ENCODE peak calls at places on chromosomes 3 and 15, in four cellular contexts. One of them, this sample, is unnamed.

GRCh38 chr3:65170357-65171090 is 482.7 kb upstream of the ADAMTS9 start:
- DNase-seq in GM12878: no peak
- DNase-seq in HepG2: no peak
- DNase-seq in K562: peak; percentile 21
- DNase-seq in this sample: no peak

GRCh38 chr3:158765518-158766205 is 33.4 kb upstream of the RARRES1 start:
- DNase-seq in HepG2: no peak
- DNase-seq in GM12878: no peak
- DNase-seq in K562: no peak
- DNase-seq in this sample: no peak

GRCh38 chr15:39914977-39915376 is 5.1 kb downstream of the GPR176 start:
- DNase-seq in HepG2: no peak
- DNase-seq in K562: no peak
- DNase-seq in GM12878: no peak
- DNase-seq in this sample: no peak

GRCh38 chr3:182212479-182213076 is 500.9 kb downstream of the SOX2 start:
- DNase-seq in GM12878: no peak
- DNase-seq in HepG2: peak; percentile 96
- DNase-seq in K562: no peak
- DNase-seq in this sample: peak; percentile 24

GRCh38 chr3:114469070-114469469 is 175.2 kb downstream of the TIGIT start:
- DNase-seq in K562: no peak
- DNase-seq in GM12878: no peak
- DNase-seq in HepG2: no peak
- DNase-seq in this sample: no peak

GRCh38 chr3:167382127-167382526 is 2.0 kb upstream of the ZBBX start:
- DNase-seq in K562: no peak
- DNase-seq in HepG2: no peak
- DNase-seq in GM12878: no peak
- DNase-seq in this sample: no peak

GRCh38 chr15:89492111-89492641 is 4.2 kb downstream of the RHCG start:
- DNase-seq in HepG2: no peak
- DNase-seq in GM12878: no peak
- DNase-seq in K562: peak; percentile 13
- DNase-seq in this sample: peak; percentile 82

GRCh38 chr3:190339130-190339529 is 16.9 kb upstream of the CLDN1 start:
- DNase-seq in GM12878: peak; percentile 11
- DNase-seq in K562: no peak
- DNase-seq in HepG2: peak; percentile 37
- DNase-seq in this sample: no peak

GRCh38 chr3:16907245-16907644 is 22.5 kb downstream of the PLCL2 start:
- DNase-seq in K562: peak; percentile 12
- DNase-seq in HepG2: no peak
- DNase-seq in GM12878: no peak
- DNase-seq in this sample: no peak

GRCh38 chr3:36741285-36741684 is 23.1 kb downstream of the DCLK3 start:
- DNase-seq in HepG2: no peak
- DNase-seq in GM12878: no peak
- DNase-seq in K562: no peak
- DNase-seq in this sample: peak; percentile 23

GRCh38 chr15:91407237-91407889 is 307.3 kb downstream of the SV2B start:
- DNase-seq in HepG2: no peak
- DNase-seq in K562: no peak
- DNase-seq in GM12878: no peak
- DNase-seq in this sample: no peak

GRCh38 chr3:135218304-135218703 is 423.2 kb downstream of the EPHB1 start:
- DNase-seq in HepG2: no peak
- DNase-seq in K562: no peak
- DNase-seq in GM12878: no peak
- DNase-seq in this sample: peak; percentile 43

GRCh38 chr15:65032823-65033537 is 3.5 kb upstream of the MTFMT start:
- DNase-seq in GM12878: no peak
- DNase-seq in K562: peak; percentile 72
- DNase-seq in HepG2: peak; percentile 95
- DNase-seq in this sample: peak; percentile 83

GRCh38 chr3:149571381-149571780 is 86.4 kb downstream of the WWTR1 start:
- DNase-seq in GM12878: no peak
- DNase-seq in HepG2: no peak
- DNase-seq in K562: no peak
- DNase-seq in this sample: no peak

GRCh38 chr3:131036200-131036816 is 9.6 kb downstream of the NEK11 start:
- DNase-seq in GM12878: no peak
- DNase-seq in HepG2: no peak
- DNase-seq in K562: no peak
- DNase-seq in this sample: no peak

GRCh38 chr15:41024141-41024540 is 70.9 kb downstream of the CHAC1 start:
- DNase-seq in HepG2: no peak
- DNase-seq in K562: no peak
- DNase-seq in GM12878: no peak
- DNase-seq in this sample: no peak

GRCh38 chr15:60933914-60934885 is 294.9 kb downstream of the RORA start:
- DNase-seq in HepG2: no peak
- DNase-seq in GM12878: no peak
- DNase-seq in K562: no peak
- DNase-seq in this sample: no peak

GRCh38 chr3:40523781-40524180 is 979 bp upstream of the ZNF621 start:
- DNase-seq in GM12878: no peak
- DNase-seq in K562: no peak
- DNase-seq in HepG2: no peak
- DNase-seq in this sample: no peak

GRCh38 chr3:33758874-33759273 is 39.6 kb upstream of the PDCD6IP start:
- DNase-seq in GM12878: no peak
- DNase-seq in HepG2: no peak
- DNase-seq in K562: no peak
- DNase-seq in this sample: no peak

GRCh38 chr15:33074942-33075341 is 119.6 kb downstream of the FMN1 start:
- DNase-seq in HepG2: no peak
- DNase-seq in K562: no peak
- DNase-seq in GM12878: no peak
- DNase-seq in this sample: no peak

GRCh38 chr15:65535192-65535591 is 4.9 kb downstream of the HACD3 start:
- DNase-seq in K562: no peak
- DNase-seq in GM12878: no peak
- DNase-seq in HepG2: no peak
- DNase-seq in this sample: no peak

GRCh38 chr3:170726976-170727661 is 141.2 kb upstream of the SLC7A14 start:
- DNase-seq in HepG2: no peak
- DNase-seq in GM12878: no peak
- DNase-seq in K562: peak; percentile 81
- DNase-seq in this sample: no peak

GRCh38 chr3:183680061-183680460 is 17.5 kb upstream of the YEATS2 start:
- DNase-seq in K562: no peak
- DNase-seq in GM12878: no peak
- DNase-seq in HepG2: no peak
- DNase-seq in this sample: no peak

GRCh38 chr3:128367726-128368125 is 99.0 kb downstream of the DNAJB8 start:
- DNase-seq in HepG2: no peak
- DNase-seq in K562: no peak
- DNase-seq in GM12878: no peak
- DNase-seq in this sample: no peak

GRCh38 chr15:71752604-71753289 is 57.6 kb upstream of the NR2E3 start:
- DNase-seq in K562: peak; percentile 14
- DNase-seq in HepG2: peak; percentile 44
- DNase-seq in GM12878: no peak
- DNase-seq in this sample: peak; percentile 42

GRCh38 chr3:12977117-12977808 is 96.0 kb downstream of the IQSEC1 start:
- DNase-seq in GM12878: no peak
- DNase-seq in HepG2: peak; percentile 30
- DNase-seq in K562: no peak
- DNase-seq in this sample: no peak

GRCh38 chr3:142960322-142960850 is 3.1 kb downstream of the PAQR9 start:
- DNase-seq in K562: no peak
- DNase-seq in GM12878: no peak
- DNase-seq in HepG2: no peak
- DNase-seq in this sample: no peak

GRCh38 chr3:142962175-142962519 is 1.3 kb downstream of the PAQR9 start:
- DNase-seq in GM12878: no peak
- DNase-seq in K562: no peak
- DNase-seq in HepG2: no peak
- DNase-seq in this sample: no peak

GRCh38 chr3:142961539-142961938 is 1.9 kb downstream of the PAQR9 start:
- DNase-seq in K562: no peak
- DNase-seq in HepG2: peak; percentile 31
- DNase-seq in GM12878: no peak
- DNase-seq in this sample: no peak

GRCh38 chr3:142962520-142963265 is 781 bp downstream of the PAQR9 start:
- DNase-seq in HepG2: no peak
- DNase-seq in GM12878: no peak
- DNase-seq in K562: no peak
- DNase-seq in this sample: peak; percentile 45

GRCh38 chr3:142958707-142959106 is 4.8 kb downstream of the PAQR9 start:
- DNase-seq in K562: peak; percentile 74
- DNase-seq in GM12878: no peak
- DNase-seq in HepG2: no peak
- DNase-seq in this sample: no peak
- TF ChIP-seq TCF7 in K562: no peak
- TF ChIP-seq TCF7 in GM12878: no peak
- TF ChIP-seq TCF7 in HepG2: no peak
- TF ChIP-seq TCF7 in this sample: no peak

DNA sequence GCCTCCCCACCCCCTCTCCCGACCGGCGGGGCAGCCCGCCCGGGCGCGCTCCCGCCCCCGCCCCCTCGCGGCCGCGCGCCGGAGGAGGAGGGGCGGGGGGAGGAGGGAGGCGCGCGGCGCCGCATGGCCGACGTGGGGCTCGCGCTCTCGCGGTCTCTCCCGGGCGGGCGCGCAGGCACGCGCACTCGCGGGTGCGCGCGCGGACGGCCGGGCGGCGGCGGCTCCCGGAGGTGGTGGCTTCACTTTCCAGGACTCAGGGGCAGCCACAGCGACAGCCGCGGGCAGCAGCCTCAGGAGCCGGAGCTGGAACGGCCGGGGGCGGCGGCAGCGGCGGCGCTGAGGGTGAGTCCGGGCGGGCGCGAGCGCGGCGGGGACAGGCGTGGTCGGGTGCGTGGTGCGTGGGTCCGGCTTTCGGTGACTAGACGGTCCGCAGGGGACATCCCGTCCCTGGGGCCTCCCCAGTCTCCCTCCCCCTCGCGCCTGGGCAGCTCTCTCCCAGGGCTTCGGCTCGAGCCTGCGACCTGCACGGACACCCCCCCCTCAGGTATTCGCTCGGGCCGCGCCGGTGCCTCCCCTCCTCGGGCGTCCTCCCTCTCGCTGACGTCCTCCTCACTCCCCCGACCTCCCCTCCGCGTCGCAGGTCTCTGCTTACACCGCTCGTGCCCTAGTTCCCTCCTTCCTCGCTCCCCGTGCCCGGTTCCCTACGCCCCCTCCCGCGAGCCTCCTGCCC is at the start of gene UBE2E2:
- DNase-seq in K562: peak; percentile 76
- DNase-seq in HepG2: no peak
- DNase-seq in GM12878: no peak
- DNase-seq in this sample: peak; percentile 77
- TF ChIP-seq TCF7 in K562: no peak
- TF ChIP-seq TCF7 in HepG2: no peak
- TF ChIP-seq TCF7 in GM12878: no peak
- TF ChIP-seq TCF7 in this sample: peak; percentile 26

GRCh38 chr15:59691194-59691805 is 2.2 kb upstream of the BNIP2 start:
- DNase-seq in K562: peak; percentile 70
- DNase-seq in HepG2: peak; percentile 28
- DNase-seq in GM12878: peak; percentile 13
- DNase-seq in this sample: no peak
- TF ChIP-seq TCF7 in K562: no peak
- TF ChIP-seq TCF7 in HepG2: no peak
- TF ChIP-seq TCF7 in GM12878: no peak
- TF ChIP-seq TCF7 in this sample: no peak

DNA sequence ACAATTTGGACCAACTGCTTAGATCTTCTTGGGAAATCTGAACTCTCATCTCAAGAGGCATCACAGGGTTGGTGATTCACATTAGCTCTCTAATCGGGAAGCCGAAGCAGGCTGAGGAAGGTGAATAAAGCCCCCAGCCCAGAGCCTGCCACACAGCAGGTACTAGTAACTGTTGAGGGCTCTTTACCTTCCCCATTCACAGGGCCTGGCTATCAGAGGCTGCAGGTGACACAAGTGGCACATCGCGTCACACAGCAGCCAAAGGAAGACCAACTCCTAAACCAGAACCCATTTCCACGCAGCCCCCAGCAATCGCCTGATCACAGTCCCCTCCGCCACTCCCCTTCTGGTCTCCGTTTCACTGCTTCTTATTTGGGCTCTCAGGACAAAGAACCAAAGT is 29.2 kb downstream of the SH3BP5 start:
- DNase-seq in GM12878: no peak
- DNase-seq in HepG2: no peak
- DNase-seq in K562: no peak
- DNase-seq in this sample: no peak
- TF ChIP-seq TCF7 in GM12878: no peak
- TF ChIP-seq TCF7 in HepG2: no peak
- TF ChIP-seq TCF7 in K562: no peak
- TF ChIP-seq TCF7 in this sample: no peak

GRCh38 chr3:141877911-141878310 is 1.5 kb downstream of the ATP1B3 start:
- DNase-seq in GM12878: no peak
- DNase-seq in K562: peak; percentile 77
- DNase-seq in HepG2: no peak
- DNase-seq in this sample: no peak

GRCh38 chr3:141875893-141876380 is 506 bp upstream of the ATP1B3 start:
- DNase-seq in GM12878: no peak
- DNase-seq in HepG2: no peak
- DNase-seq in K562: peak; percentile 69
- DNase-seq in this sample: peak; percentile 69

GRCh38 chr3:141878326-141878725 is 1.9 kb downstream of the ATP1B3 start:
- DNase-seq in HepG2: no peak
- DNase-seq in GM12878: no peak
- DNase-seq in K562: no peak
- DNase-seq in this sample: no peak

GRCh38 chr3:141876381-141876890 is at the start of gene ATP1B3:
- DNase-seq in GM12878: peak; percentile 39
- DNase-seq in HepG2: peak; percentile 60
- DNase-seq in K562: peak; percentile 90
- DNase-seq in this sample: peak; percentile 76

GRCh38 chr3:141876891-141877561 is 583 bp downstream of the ATP1B3 start:
- DNase-seq in HepG2: peak; percentile 33
- DNase-seq in K562: peak; percentile 62
- DNase-seq in GM12878: no peak
- DNase-seq in this sample: peak; percentile 44
- TF ChIP-seq TCF7 in HepG2: no peak
- TF ChIP-seq TCF7 in K562: no peak
- TF ChIP-seq TCF7 in GM12878: no peak
- TF ChIP-seq TCF7 in this sample: no peak

GRCh38 chr15:45091161-45091560 is 22.8 kb downstream of the DUOX2 start:
- DNase-seq in GM12878: no peak
- DNase-seq in HepG2: peak; percentile 50
- DNase-seq in K562: peak; percentile 56
- DNase-seq in this sample: no peak

GRCh38 chr15:45089712-45090373 is 24.1 kb downstream of the DUOX2 start:
- DNase-seq in K562: peak; percentile 14
- DNase-seq in HepG2: no peak
- DNase-seq in GM12878: no peak
- DNase-seq in this sample: no peak

GRCh38 chr15:45091581-45091980 is 22.4 kb downstream of the DUOX2 start:
- DNase-seq in GM12878: no peak
- DNase-seq in HepG2: no peak
- DNase-seq in K562: no peak
- DNase-seq in this sample: no peak

GRCh38 chr15:45087513-45087912 is 26.5 kb downstream of the DUOX2 start:
- DNase-seq in K562: peak; percentile 29
- DNase-seq in HepG2: peak; percentile 38
- DNase-seq in GM12878: no peak
- DNase-seq in this sample: no peak

GRCh38 chr15:45088801-45089711 is 24.9 kb downstream of the DUOX2 start:
- DNase-seq in HepG2: peak; percentile 36
- DNase-seq in GM12878: no peak
- DNase-seq in K562: peak; percentile 21
- DNase-seq in this sample: no peak
- TF ChIP-seq TCF7 in HepG2: no peak
- TF ChIP-seq TCF7 in GM12878: no peak
- TF ChIP-seq TCF7 in K562: no peak
- TF ChIP-seq TCF7 in this sample: no peak

This sample was measured in WTC11.